ENCODE peak calls at places on chromosomes 4 and X, in ten cellular contexts. S, W, K, Z, E, A, B, I, U and N are unnamed samples.

GRCh38 chr4:146095091-146095690 is 80.3 kb upstream of the LSM6 start:
- DNase-seq in S (peak; percentile 35), W (peak; percentile 10), K (peak; percentile 19), Z (peak; percentile 81), E (peak; percentile 13), A (no peak), B (no peak), I (peak; percentile 34), U (peak; percentile 30), N (peak; percentile 17)

GRCh38 chr4:84451546-84451945 is 47.5 kb downstream of the NKX6-1 start:
- DNase-seq in S (no peak), W (no peak), K (no peak), Z (peak; percentile 43), E (no peak), A (no peak), B (no peak), I (no peak), U (no peak), N (no peak)

GRCh38 chr4:1516261-1516660 is 110.0 kb upstream of the NKX1-1 start:
- DNase-seq in S (no peak), W (no peak), K (no peak), Z (no peak), E (no peak), A (no peak), B (peak; percentile 35), I (no peak), U (no peak), N (no peak)

GRCh38 chr4:125388653-125389052 is 73.9 kb downstream of the FAT4 start:
- DNase-seq in S (no peak), W (no peak), K (no peak), Z (peak; percentile 86), E (no peak), A (no peak), B (no peak), I (no peak), U (no peak), N (no peak)

GRCh38 chrX:64894454-64895038 is 81.7 kb downstream of the ZC4H2 start:
- DNase-seq in S (peak; percentile 47), W (peak; percentile 24), K (no peak), Z (peak; percentile 2), E (no peak), A (peak; percentile 2), B (no peak), I (peak; percentile 36), U (no peak), N (peak; percentile 30)

GRCh38 chr4:2060578-2061207 is 1.6 kb downstream of the NAT8L start:
- DNase-seq in S (no peak), W (peak; percentile 69), K (peak; percentile 59), Z (no peak), E (no peak), A (no peak), B (peak; percentile 27), I (no peak), U (no peak), N (no peak)

GRCh38 chrX:38561951-38562719 is 793 bp downstream of the TSPAN7 start:
- DNase-seq in S (peak; percentile 4), W (peak; percentile 79), K (peak; percentile 80), Z (no peak), E (no peak), A (peak; percentile 76), B (peak; percentile 44), I (peak; percentile 4), U (peak; percentile 2), N (peak; percentile 22)

GRCh38 chrX:17082831-17083230 is 136.4 kb downstream of the REPS2 start:
- DNase-seq in S (no peak), W (no peak), K (peak; percentile 8), Z (peak; percentile 8), E (no peak), A (no peak), B (no peak), I (no peak), U (peak; percentile 31), N (no peak)

GRCh38 chr4:54281060-54281781 is 52.1 kb downstream of the PDGFRA start:
- DNase-seq in S (no peak), W (no peak), K (no peak), Z (peak; percentile 78), E (no peak), A (no peak), B (peak; percentile 63), I (no peak), U (no peak), N (no peak)

GRCh38 chr4:85419103-85419502 is 55.8 kb upstream of the ARHGAP24 start:
- DNase-seq in S (no peak), W (no peak), K (no peak), Z (no peak), E (no peak), A (no peak), B (no peak), I (no peak), U (no peak), N (no peak)

GRCh38 chr4:68905598-68906237 is 45.9 kb downstream of the UGT2A3 start:
- DNase-seq in S (no peak), W (peak; percentile 62), K (peak; percentile 40), Z (peak; percentile 9), E (no peak), A (no peak), B (no peak), I (no peak), U (no peak), N (no peak)

GRCh38 chrX:130009658-130010223 is 27.3 kb downstream of the BCORL1 start:
- DNase-seq in S (no peak), W (no peak), K (no peak), Z (no peak), E (no peak), A (no peak), B (no peak), I (no peak), U (no peak), N (no peak)

GRCh38 chrX:1904663-1905218 is 289.9 kb downstream of the ASMT start:
- DNase-seq in S (no peak), W (no peak), K (no peak), Z (no peak), E (no peak), A (no peak), B (no peak), I (no peak), U (no peak), N (no peak)

GRCh38 chr4:154626793-154627484 is 14.5 kb upstream of the FGG start:
- DNase-seq in S (peak; percentile 76), W (peak; percentile 81), K (peak; percentile 82), Z (peak; percentile 51), E (peak; percentile 62), A (peak; percentile 60), B (peak; percentile 73), I (peak; percentile 69), U (peak; percentile 74), N (no peak)

GRCh38 chr4:99847362-99847976 is 30.8 kb downstream of the DAPP1 start:
- DNase-seq in S (peak; percentile 54), W (no peak), K (no peak), Z (no peak), E (no peak), A (no peak), B (no peak), I (no peak), U (no peak), N (no peak)

GRCh38 chr4:680565-680930 is 6.2 kb downstream of the MYL5 start:
- DNase-seq in S (no peak), W (no peak), K (no peak), Z (no peak), E (no peak), A (no peak), B (no peak), I (no peak), U (no peak), N (no peak)

GRCh38 chr4:169256856-169257756 is 13.7 kb downstream of the SH3RF1 start:
- DNase-seq in S (no peak), W (no peak), K (no peak), Z (no peak), E (no peak), A (no peak), B (no peak), I (no peak), U (no peak), N (no peak)

GRCh38 chr4:108991929-108992328 is 229.1 kb upstream of the ETNPPL start:
- DNase-seq in S (no peak), W (no peak), K (no peak), Z (peak; percentile 86), E (no peak), A (no peak), B (no peak), I (no peak), U (no peak), N (no peak)

GRCh38 chr4:66160606-66161005 is 490.3 kb upstream of the EPHA5 start:
- DNase-seq in S (no peak), W (no peak), K (no peak), Z (peak; percentile 5), E (no peak), A (no peak), B (no peak), I (no peak), U (no peak), N (no peak)

GRCh38 chrX:72071213-72071612 is 60.5 kb downstream of the RTL5 start:
- DNase-seq in S (no peak), W (no peak), K (no peak), Z (no peak), E (no peak), A (no peak), B (no peak), I (no peak), U (no peak), N (no peak)

GRCh38 chr4:109435635-109436034 is 2.0 kb downstream of the SEC24B start:
- DNase-seq in S (no peak), W (no peak), K (no peak), Z (no peak), E (no peak), A (no peak), B (no peak), I (no peak), U (no peak), N (no peak)

GRCh38 chrX:12138366-12139313 is at the start of gene FRMPD4:
- DNase-seq in S (no peak), W (peak; percentile 86), K (peak; percentile 76), Z (no peak), E (no peak), A (no peak), B (no peak), I (no peak), U (peak; percentile 11), N (no peak)

GRCh38 chr4:93659629-93660028 is 168.9 kb upstream of the ATOH1 start:
- DNase-seq in S (no peak), W (no peak), K (no peak), Z (no peak), E (no peak), A (no peak), B (no peak), I (no peak), U (peak; percentile 17), N (no peak)

GRCh38 chrX:41184312-41184711 is 99.1 kb downstream of the USP9X start:
- DNase-seq in S (no peak), W (no peak), K (no peak), Z (no peak), E (no peak), A (no peak), B (no peak), I (no peak), U (no peak), N (no peak)

GRCh38 chr4:142348489-142349076 is 497.5 kb downstream of the INPP4B start:
- DNase-seq in S (no peak), W (no peak), K (no peak), Z (no peak), E (no peak), A (no peak), B (no peak), I (no peak), U (peak; percentile 21), N (no peak)

GRCh38 chr4:76562161-76562560 is 127.1 kb downstream of the SHROOM3 start:
- DNase-seq in S (no peak), W (no peak), K (no peak), Z (peak; percentile 91), E (no peak), A (no peak), B (no peak), I (no peak), U (peak; percentile 80), N (no peak)

GRCh38 chr4:6236816-6237390 is 32.7 kb upstream of the WFS1 start:
- DNase-seq in S (no peak), W (no peak), K (no peak), Z (no peak), E (no peak), A (no peak), B (no peak), I (no peak), U (no peak), N (no peak)

GRCh38 chrX:20455001-20455400 is 188.3 kb upstream of the RPS6KA3 start:
- DNase-seq in S (no peak), W (no peak), K (no peak), Z (peak; percentile 6), E (no peak), A (no peak), B (no peak), I (no peak), U (peak; percentile 78), N (no peak)